ENCODE peak calls at places on chromosomes 16 and 17, in five cellular contexts. I, Y, K, V and D are unnamed samples.

GRCh38 chr16:70754371-70754770 is 46.6 kb downstream of the VAC14 start:
- DNase-seq in I (no peak), Y (no peak), K (no peak), V (no peak), D (no peak)

GRCh38 chr17:27354491-27355081 is 60.7 kb downstream of the WSB1 start:
- DNase-seq in I (peak), Y (no peak), K (no peak), V (no peak), D (peak)

GRCh38 chr17:41415833-41416335 is 8.5 kb downstream of the KRT37 start:
- DNase-seq in I (no peak), Y (no peak), K (no peak), V (peak), D (no peak)

GRCh38 chr17:57783338-57783742 is 38.2 kb upstream of the CCDC182 start:
- DNase-seq in I (peak), Y (peak), K (peak), V (peak), D (peak)

GRCh38 chr17:7947651-7948050 is 15.6 kb downstream of the CNTROB start:
- DNase-seq in I (no peak), Y (no peak), K (no peak), V (no peak), D (no peak)

GRCh38 chr17:41545829-41546410 is 17.8 kb upstream of the KRT19 start:
- DNase-seq in I (no peak), Y (no peak), K (no peak), V (no peak), D (no peak)

GRCh38 chr17:2181206-2181983 is 122.2 kb downstream of the SMG6 start:
- DNase-seq in I (no peak), Y (no peak), K (peak), V (peak), D (no peak)

GRCh38 chr17:81479672-81480071 is 32.9 kb downstream of the ACTG1 start:
- DNase-seq in I (no peak), Y (no peak), K (no peak), V (no peak), D (no peak)

GRCh38 chr17:32755045-32755805 is 121.7 kb downstream of the MYO1D start:
- DNase-seq in I (peak), Y (peak), K (peak), V (peak), D (peak)

GRCh38 chr17:65660947-65661346 is 99.5 kb upstream of the AXIN2 start:
- DNase-seq in I (no peak), Y (no peak), K (peak), V (peak), D (no peak)

GRCh38 chr16:83233153-83233552 is 574.6 kb upstream of the HSBP1 start:
- DNase-seq in I (no peak), Y (no peak), K (no peak), V (peak), D (no peak)

GRCh38 chr17:30550512-30551273 is 73.5 kb downstream of the GOSR1 start:
- DNase-seq in I (no peak), Y (no peak), K (no peak), V (peak), D (peak)

GRCh38 chr17:81802856-81803643 is 900 bp upstream of the GCGR start:
- DNase-seq in I (no peak), Y (no peak), K (no peak), V (no peak), D (no peak)

GRCh38 chr17:66702106-66702936 is 132.6 kb upstream of the CACNG5 start:
- DNase-seq in I (no peak), Y (no peak), K (no peak), V (peak), D (no peak)

GRCh38 chr17:65586899-65587298 is 25.5 kb upstream of the AXIN2 start:
- DNase-seq in I (no peak), Y (no peak), K (no peak), V (no peak), D (no peak)

GRCh38 chr16:89737341-89738071 is 16.2 kb downstream of the ZNF276 start:
- DNase-seq in I (no peak), Y (no peak), K (no peak), V (no peak), D (peak)

GRCh38 chr16:11955713-11956123 is 9.3 kb upstream of the TNFRSF17 start:
- DNase-seq in I (no peak), Y (no peak), K (no peak), V (peak), D (no peak)

GRCh38 chr16:83768976-83769375 is 38.8 kb upstream of the HSBP1 start:
- DNase-seq in I (no peak), Y (no peak), K (peak), V (no peak), D (no peak)

GRCh38 chr17:49887086-49887743 is 39.3 kb upstream of the TAC4 start:
- DNase-seq in I (no peak), Y (no peak), K (no peak), V (no peak), D (no peak)

GRCh38 chr17:4515501-4515900 is 16.8 kb downstream of the SPNS2 start:
- DNase-seq in I (no peak), Y (no peak), K (no peak), V (no peak), D (no peak)

GRCh38 chr17:76345377-76345945 is 8.3 kb downstream of the PRPSAP1 start:
- DNase-seq in I (no peak), Y (no peak), K (no peak), V (no peak), D (peak)

GRCh38 chr16:17866991-17867390 is 396.2 kb upstream of the XYLT1 start:
- DNase-seq in I (no peak), Y (no peak), K (no peak), V (no peak), D (no peak)

GRCh38 chr17:28347261-28347891 is 10.0 kb downstream of the POLDIP2 start:
- DNase-seq in I (no peak), Y (no peak), K (no peak), V (peak), D (no peak)

GRCh38 chr16:69253796-69254426 is 57.2 kb upstream of the VPS4A start:
- DNase-seq in I (no peak), Y (no peak), K (no peak), V (peak), D (no peak)

GRCh38 chr17:17325228-17325627 is 22.1 kb downstream of the NT5M start:
- DNase-seq in I (no peak), Y (no peak), K (no peak), V (no peak), D (no peak)

GRCh38 chr17:76405967-76406647 is 21.7 kb downstream of the SPHK1 start:
- DNase-seq in I (no peak), Y (no peak), K (no peak), V (no peak), D (peak)

GRCh38 chr17:81405382-81406005 is 10.2 kb downstream of the BAHCC1 start:
- DNase-seq in I (no peak), Y (no peak), K (peak), V (peak), D (no peak)

GRCh38 chr17:39663688-39664580 is 1.2 kb upstream of the TCAP start:
- DNase-seq in I (no peak), Y (no peak), K (no peak), V (peak), D (no peak)

GRCh38 chr17:65733314-65733713 is 171.9 kb upstream of the AXIN2 start:
- DNase-seq in I (no peak), Y (no peak), K (no peak), V (no peak), D (no peak)

GRCh38 chr17:47603830-47604229 is 45.9 kb upstream of the KPNB1 start:
- DNase-seq in I (no peak), Y (no peak), K (no peak), V (no peak), D (peak)

GRCh38 chr16:17365211-17365541 is 105.6 kb downstream of the XYLT1 start:
- DNase-seq in I (no peak), Y (no peak), K (no peak), V (no peak), D (no peak)

GRCh38 chr17:73436966-73437365 is 125.2 kb upstream of the CDC42EP4 start:
- DNase-seq in I (no peak), Y (no peak), K (no peak), V (peak), D (no peak)

GRCh38 chr17:59332890-59333377 is 1.5 kb downstream of the YPEL2 start:
- DNase-seq in I (no peak), Y (no peak), K (peak), V (peak), D (no peak)

GRCh38 chr16:74751658-74752057 is 23.0 kb downstream of the FA2H start:
- DNase-seq in I (no peak), Y (no peak), K (no peak), V (no peak), D (no peak)

GRCh38 chr17:47978324-47978723 is 7.4 kb downstream of the CDK5RAP3 start:
- DNase-seq in I (peak), Y (no peak), K (peak), V (peak), D (peak)

GRCh38 chr16:51151435-51151950 is 423 bp upstream of the SALL1 start:
- DNase-seq in I (no peak), Y (peak), K (no peak), V (peak), D (no peak)

GRCh38 chr17:31494259-31495048 is 103.0 kb downstream of the RAB11FIP4 start:
- DNase-seq in I (no peak), Y (no peak), K (no peak), V (no peak), D (peak)

GRCh38 chr17:50477976-50478375 is 684 bp upstream of the RSAD1 start:
- DNase-seq in I (no peak), Y (no peak), K (no peak), V (peak), D (peak)

GRCh38 chr16:73179671-73180370 is 131.9 kb upstream of the ZFHX3 start:
- DNase-seq in I (no peak), Y (no peak), K (no peak), V (no peak), D (no peak)

GRCh38 chr16:73186752-73187151 is 138.8 kb upstream of the ZFHX3 start:
- DNase-seq in I (no peak), Y (no peak), K (peak), V (no peak), D (no peak)

GRCh38 chr16:73187163-73187562 is 139.2 kb upstream of the ZFHX3 start:
- DNase-seq in I (no peak), Y (no peak), K (peak), V (peak), D (no peak)

GRCh38 chr16:73185737-73186136 is 137.8 kb upstream of the ZFHX3 start:
- DNase-seq in I (no peak), Y (no peak), K (no peak), V (no peak), D (no peak)

GRCh38 chr16:73183678-73184092 is 135.8 kb upstream of the ZFHX3 start:
- DNase-seq in I (no peak), Y (no peak), K (no peak), V (no peak), D (no peak)
- H2AFZ ChIP-seq in I (no peak), Y (peak), K (no peak), V (no peak), D (no peak)

DNA sequence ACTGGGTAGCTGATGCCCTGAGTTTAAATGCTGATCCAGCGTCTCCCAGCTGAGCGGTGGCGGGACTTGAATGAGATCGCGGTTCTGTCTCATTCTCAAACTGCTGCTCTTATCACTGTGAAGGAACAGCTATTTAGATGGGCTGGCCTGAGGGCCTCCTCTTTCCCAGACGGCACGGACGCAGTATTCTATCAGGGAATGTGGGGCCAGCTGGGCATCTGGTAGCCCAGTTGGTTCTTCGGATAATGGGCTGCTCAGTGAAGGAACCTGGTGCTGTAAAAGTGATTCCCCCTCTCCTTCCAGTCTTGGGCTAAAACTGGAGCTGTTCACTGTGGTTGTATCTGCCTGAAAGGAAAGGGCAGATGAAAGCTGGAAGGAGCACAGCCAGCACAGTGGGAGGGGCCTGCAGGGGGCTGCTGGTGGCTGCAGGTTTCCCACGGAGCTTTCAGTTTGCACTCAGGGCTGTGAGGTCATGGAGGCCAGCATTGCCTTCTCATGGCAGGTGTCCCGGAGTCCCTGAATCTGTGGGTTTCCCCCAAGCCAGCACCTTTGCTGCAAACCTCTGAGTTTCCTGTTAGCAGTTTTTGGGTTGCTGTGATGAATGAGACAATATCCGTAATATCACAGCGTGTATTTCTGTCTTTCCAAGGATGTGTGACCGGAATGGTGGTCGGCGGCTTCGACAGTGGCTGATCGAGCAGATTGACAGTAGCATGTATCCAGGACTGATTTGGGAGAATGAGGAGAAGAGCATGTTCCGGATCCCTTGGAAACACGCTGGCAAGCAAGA is 3.6 kb downstream of the IRF8 start:
- DNase-seq in I (peak), Y (no peak), K (no peak), V (no peak), D (peak)
- H3K9ac ChIP-seq in I (peak), Y (no peak), K (no peak), V (no peak), D (peak)

GRCh38 chr17:78360371-78361226 is 722 bp upstream of the SOCS3 start:
- DNase-seq in I (peak), Y (peak), K (peak), V (peak), D (peak)
- H2AFZ ChIP-seq in I (peak), Y (peak), K (peak), V (no peak), D (no peak)

GRCh38 chr17:18772471-18772870 is 8.5 kb upstream of the TVP23B start:
- DNase-seq in I (no peak), Y (no peak), K (no peak), V (no peak), D (no peak)
- H3K9ac ChIP-seq in I (no peak), Y (no peak), K (no peak), V (no peak), D (no peak)

DNA sequence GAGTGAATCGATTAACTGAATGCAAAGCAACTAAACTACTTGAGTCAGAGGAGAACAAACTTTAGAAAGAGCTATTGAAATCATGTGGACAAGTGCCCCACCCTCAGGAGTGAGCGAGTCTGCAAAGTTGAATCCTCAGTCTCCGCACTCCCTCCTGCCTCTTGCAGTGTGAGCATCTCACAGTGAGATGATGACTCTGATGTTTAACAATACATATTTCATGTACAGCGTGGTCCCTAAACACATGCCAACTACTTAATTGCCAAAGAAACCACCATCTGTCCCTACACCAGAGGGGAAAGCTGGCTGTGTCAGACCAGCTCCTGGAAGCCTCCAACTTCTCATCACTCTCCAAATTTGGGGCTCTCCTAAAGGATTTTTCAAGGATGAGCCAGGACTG is 31.2 kb downstream of the PIMREG start:
- DNase-seq in I (no peak), Y (no peak), K (no peak), V (no peak), D (no peak)
- H2AFZ ChIP-seq in I (no peak), Y (peak), K (no peak), V (no peak), D (no peak)